ENCODE peak calls at places on chromosome 18, in five cellular contexts. T is heart right ventricle, C is neural crest cell, O is gastrocnemius medialis, I is ovary. U is an unnamed sample.

GRCh38 chr18:13112982-13113381 is 105.6 kb upstream of the LDLRAD4 start:
- DNase-seq in T (peak; percentile 80), C (peak; percentile 69), I (peak; percentile 40), O (no peak), U (no peak)

GRCh38 chr18:54613174-54613573 is 22.1 kb downstream of the DYNAP start:
- DNase-seq in O (no peak), T (no peak), C (no peak), I (no peak), U (no peak)

GRCh38 chr18:23743733-23744333 is 54.6 kb downstream of the LAMA3 start:
- DNase-seq in T (no peak), C (no peak), O (no peak), I (no peak), U (no peak)

GRCh38 chr18:25350561-25351201 is 1.3 kb downstream of the ZNF521 start:
- DNase-seq in O (peak; percentile 30), C (peak; percentile 40), T (peak; percentile 43), I (peak; percentile 76), U (peak; percentile 34)

GRCh38 chr18:74342416-74343043 is 26.9 kb downstream of the C18orf63 start:
- DNase-seq in O (no peak), T (peak; percentile 32), C (peak; percentile 11), I (no peak), U (no peak)

GRCh38 chr18:2102022-2102421 is 469.3 kb downstream of the METTL4 start:
- DNase-seq in C (no peak), T (no peak), I (no peak), O (no peak), U (no peak)

GRCh38 chr18:79770826-79771225 is 26.9 kb upstream of the KCNG2 start:
- DNase-seq in C (no peak), O (no peak), I (no peak), T (no peak), U (no peak)

GRCh38 chr18:75132931-75133525 is 75.9 kb downstream of the PTGR3 start:
- DNase-seq in T (no peak), O (no peak), C (no peak), I (no peak), U (no peak)

GRCh38 chr18:48045744-48046143 is 115.3 kb upstream of the SMAD2 start:
- DNase-seq in T (no peak), O (no peak), I (no peak), C (no peak), U (no peak)

GRCh38 chr18:57425096-57425495 is 10.1 kb upstream of the ONECUT2 start:
- DNase-seq in O (no peak), T (no peak), C (no peak), I (no peak), U (no peak)

GRCh38 chr18:54608008-54608642 is 17.1 kb downstream of the DYNAP start:
- DNase-seq in O (no peak), T (no peak), C (no peak), I (no peak), U (no peak)

GRCh38 chr18:43886341-43886740 is 609.1 kb upstream of the SYT4 start:
- DNase-seq in C (no peak), I (no peak), T (no peak), O (no peak), U (no peak)

GRCh38 chr18:76941284-76941683 is 118.9 kb downstream of the ZNF236 start:
- DNase-seq in I (no peak), O (no peak), T (no peak), C (no peak), U (no peak)

GRCh38 chr18:66513996-66514395 is 89.9 kb downstream of the CDH19 start:
- DNase-seq in T (no peak), C (no peak), O (no peak), I (no peak), U (no peak)

GRCh38 chr18:77455004-77455403 is 205.4 kb downstream of the GALR1 start:
- DNase-seq in T (no peak), C (no peak), O (no peak), I (no peak), U (no peak)

GRCh38 chr18:40235881-40236280 is 1719.2 kb upstream of the PIK3C3 start:
- DNase-seq in O (no peak), C (no peak), I (no peak), T (no peak), U (no peak)

GRCh38 chr18:77262655-77263470 is 13.2 kb downstream of the GALR1 start:
- DNase-seq in O (no peak), I (no peak), C (no peak), T (no peak), U (no peak)

GRCh38 chr18:78722959-78723706 is 256.5 kb upstream of the SALL3 start:
- DNase-seq in I (no peak), C (no peak), O (no peak), T (no peak), U (no peak)

GRCh38 chr18:79515944-79516351 is 120.2 kb downstream of the NFATC1 start:
- DNase-seq in C (no peak), O (no peak), T (peak; percentile 2), I (peak; percentile 3), U (no peak)

GRCh38 chr18:14912967-14913366 is 165.0 kb downstream of the ANKRD30B start:
- DNase-seq in O (no peak), I (no peak), C (no peak), T (no peak), U (no peak)

DNA sequence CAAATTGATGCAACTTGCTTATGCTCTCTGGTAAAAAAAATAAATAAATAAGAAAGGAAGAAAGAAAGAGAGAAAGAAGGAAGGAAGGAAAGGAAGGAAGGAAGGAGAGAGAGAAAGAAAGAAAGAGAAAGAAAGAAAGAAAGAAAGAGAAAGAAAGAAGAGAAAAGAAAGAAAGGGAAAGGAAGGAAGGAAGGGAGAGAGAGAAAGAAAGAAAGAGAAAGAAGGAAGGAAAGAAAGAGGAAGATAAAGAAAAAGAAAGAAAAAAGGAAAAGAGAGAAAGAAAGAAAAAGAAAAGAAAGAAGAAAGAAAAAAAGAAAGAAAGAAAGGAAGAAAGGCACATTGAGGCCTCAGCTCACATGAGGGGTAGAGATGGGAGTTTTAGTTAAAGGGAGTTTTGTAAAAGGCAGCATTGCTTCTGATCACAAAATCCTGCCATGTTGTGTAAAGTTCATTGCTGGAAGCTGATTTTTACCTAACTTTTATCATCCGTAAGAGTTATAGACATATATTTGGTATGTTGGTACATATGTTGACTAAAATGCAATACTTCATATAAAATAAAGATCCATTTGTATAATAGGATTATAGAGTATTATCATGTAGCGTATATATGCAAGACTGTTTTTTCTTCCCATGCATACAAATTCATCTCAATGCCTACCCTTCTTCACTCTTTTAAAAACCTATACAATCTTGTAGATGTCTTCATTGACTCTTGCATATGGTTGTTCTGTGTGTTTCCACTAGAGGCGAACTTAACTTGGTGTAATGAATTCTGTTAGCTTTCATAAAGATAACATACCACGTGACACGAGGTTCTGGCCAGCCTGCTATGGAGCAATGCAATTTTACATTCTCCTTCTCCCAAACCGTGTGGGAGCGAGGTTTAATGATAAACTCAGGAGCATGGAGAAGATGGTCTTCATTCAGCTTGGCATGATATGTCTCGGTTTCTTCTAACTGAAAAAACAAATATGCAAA is 32.8 kb downstream of the MYOM1 start:
- DNase-seq in C (no peak), T (no peak), O (no peak), I (peak; percentile 20), U (no peak)
- TF ChIP-seq CTCF in C (no peak), T (no peak), O (no peak), I (no peak), U (no peak)

GRCh38 chr18:36757081-36757480 is 71.7 kb downstream of the TPGS2 start:
- DNase-seq in O (no peak), C (no peak), I (no peak), T (no peak), U (no peak)
- TF ChIP-seq CTCF in O (peak; percentile 63), C (peak; percentile 80), I (peak; percentile 72), T (no peak), U (peak; percentile 70)

GRCh38 chr18:7105943-7106342 is 11.7 kb downstream of the LAMA1 start:
- DNase-seq in O (no peak), I (no peak), T (no peak), C (no peak), U (no peak)
- TF ChIP-seq CTCF in O (no peak), I (no peak), T (no peak), C (no peak), U (no peak)

DNA sequence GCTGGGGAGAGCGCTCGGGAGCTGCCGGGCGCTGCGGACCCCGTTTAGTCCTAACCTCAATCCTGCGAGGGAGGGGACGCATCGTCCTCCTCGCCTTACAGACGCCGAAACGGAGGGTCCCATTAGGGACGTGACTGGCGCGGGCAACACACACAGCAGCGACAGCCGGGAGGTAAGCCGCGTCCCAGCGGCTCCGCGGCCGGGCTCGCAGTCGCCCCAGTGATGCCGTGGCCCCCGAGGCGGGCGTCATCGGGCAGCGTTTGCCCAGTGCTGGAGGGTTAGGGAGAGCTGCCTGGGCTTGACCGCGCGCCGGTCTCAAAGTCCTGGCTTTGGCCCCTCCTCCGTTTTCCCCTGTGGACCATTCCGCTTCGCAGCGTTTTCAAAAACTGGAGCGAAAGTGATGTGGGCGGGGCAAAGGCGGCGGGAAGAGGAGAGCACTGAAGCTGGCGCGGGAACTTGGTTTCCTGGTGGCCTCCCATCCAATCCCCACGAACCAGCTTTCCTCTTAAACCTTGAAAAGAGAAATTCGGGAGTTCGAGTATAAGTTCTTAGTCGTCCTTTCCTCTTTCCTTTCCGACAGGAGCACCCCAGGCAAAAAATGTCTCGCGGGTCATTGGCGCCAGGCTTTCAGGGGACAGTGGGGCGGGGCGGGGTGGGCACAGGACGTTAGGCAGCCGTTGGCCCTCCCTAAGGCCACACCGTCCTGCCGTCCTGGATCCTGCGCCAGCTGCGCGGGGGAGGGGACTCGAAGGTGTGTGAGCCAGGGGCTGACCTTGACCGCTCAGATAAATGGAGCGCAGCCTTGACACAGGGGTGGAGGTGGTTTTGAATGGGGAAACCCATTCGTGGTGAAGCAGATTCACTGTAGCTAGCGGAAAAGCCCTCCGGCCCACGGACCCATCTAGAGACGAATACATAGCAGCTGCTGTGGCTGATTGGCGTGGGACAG is 819 bp downstream of the TYMS start:
- DNase-seq in I (peak; percentile 75), C (peak; percentile 88), T (peak; percentile 81), O (peak; percentile 29), U (peak; percentile 67)
- TF ChIP-seq CTCF in I (no peak), C (no peak), T (no peak), O (no peak), U (no peak)

DNA sequence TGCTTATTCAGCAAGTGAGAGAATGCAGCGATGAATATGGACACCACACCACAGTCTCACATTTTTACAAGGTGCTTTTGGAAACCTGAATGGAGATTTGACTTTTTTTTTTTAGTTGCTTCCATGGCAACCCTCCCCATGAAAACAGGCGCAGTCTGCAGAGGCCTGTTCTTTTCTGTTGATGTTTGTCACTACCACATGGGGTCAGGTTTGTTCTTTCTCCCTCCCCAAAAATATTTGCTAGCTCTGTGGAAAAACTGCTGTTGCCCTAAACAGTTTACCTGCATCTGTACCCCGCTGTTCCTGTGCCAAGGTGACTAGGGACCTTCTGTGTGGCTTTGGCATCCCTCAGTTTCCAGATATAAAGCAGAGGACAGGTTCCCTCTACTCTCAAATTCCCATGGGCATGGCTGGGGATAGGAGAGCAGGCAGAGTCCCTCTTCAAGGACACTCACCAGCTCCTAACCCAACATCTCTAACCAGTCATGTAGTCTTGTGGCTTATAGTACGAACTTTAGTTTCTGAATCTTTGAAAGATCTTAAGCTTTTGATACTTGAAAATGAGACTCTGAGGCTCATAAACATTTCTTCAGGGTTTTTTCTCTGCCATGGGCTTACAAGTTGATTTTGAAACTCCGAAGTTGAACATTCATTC is 14.7 kb upstream of the MAPRE2 start:
- DNase-seq in C (no peak), T (no peak), O (no peak), I (no peak), U (no peak)
- TF ChIP-seq CTCF in C (no peak), T (no peak), O (peak; percentile 21), I (no peak), U (no peak)